ENCODE peak calls at places on chromosomes 11 and 22, in five cellular contexts. R, C, K, M and Y are unnamed samples.

GRCh38 chr11:68440254-68440653 is 20.3 kb upstream of the PPP6R3 start:
- DNase-seq in R (no peak), C (no peak), K (no peak), M (no peak), Y (no peak)

GRCh38 chr11:15157738-15158137 is 43.0 kb downstream of the INSC start:
- DNase-seq in R (no peak), C (peak; percentile 6), K (no peak), M (no peak), Y (no peak)

GRCh38 chr11:122711831-122712378 is 56.4 kb downstream of the UBASH3B start:
- DNase-seq in R (no peak), C (peak; percentile 33), K (no peak), M (no peak), Y (no peak)

GRCh38 chr11:2151500-2152257 is 9.3 kb downstream of the INS start:
- DNase-seq in R (peak; percentile 98), C (peak; percentile 81), K (peak; percentile 75), M (peak; percentile 76), Y (peak; percentile 90)

GRCh38 chr11:110752890-110753289 is 40.7 kb upstream of the ARHGAP20 start:
- DNase-seq in R (no peak), C (no peak), K (no peak), M (no peak), Y (no peak)

GRCh38 chr11:83694191-83694905 is 408.2 kb upstream of the CCDC90B start:
- DNase-seq in R (no peak), C (no peak), K (no peak), M (no peak), Y (no peak)

GRCh38 chr11:27028653-27029052 is 12.0 kb upstream of the BBOX1 start:
- DNase-seq in R (no peak), C (no peak), K (no peak), M (no peak), Y (no peak)

GRCh38 chr22:24285245-24285644 is 14.6 kb downstream of the SPECC1L start:
- DNase-seq in R (no peak), C (no peak), K (no peak), M (no peak), Y (no peak)

GRCh38 chr11:64456509-64457320 is 97.8 kb downstream of the RPS6KA4 start:
- DNase-seq in R (no peak), C (no peak), K (no peak), M (no peak), Y (no peak)

GRCh38 chr22:49690454-49690853 is 137.2 kb downstream of the BRD1 start:
- DNase-seq in R (no peak), C (no peak), K (no peak), M (no peak), Y (no peak)

GRCh38 chr11:91104237-91104636 is 881.4 kb upstream of the CHORDC1 start:
- DNase-seq in R (no peak), C (peak; percentile 75), K (no peak), M (no peak), Y (no peak)

GRCh38 chr11:115159122-115159665 is 345.0 kb downstream of the CADM1 start:
- DNase-seq in R (no peak), C (no peak), K (no peak), M (no peak), Y (peak; percentile 25)

GRCh38 chr11:20059587-20060021 is 100.7 kb downstream of the DBX1 start:
- DNase-seq in R (no peak), C (no peak), K (no peak), M (no peak), Y (no peak)

GRCh38 chr22:31970490-31971444 is 26.4 kb downstream of the YWHAH start:
- DNase-seq in R (peak; percentile 90), C (peak; percentile 66), K (peak; percentile 77), M (peak; percentile 84), Y (peak; percentile 94)

GRCh38 chr11:114880458-114880857 is 202.1 kb downstream of the NXPE2 start:
- DNase-seq in R (no peak), C (no peak), K (no peak), M (no peak), Y (no peak)

GRCh38 chr22:17373839-17374238 is 4.6 kb downstream of the CECR2 start:
- DNase-seq in R (no peak), C (no peak), K (no peak), M (no peak), Y (no peak)

GRCh38 chr22:32324505-32325415 is 32.9 kb upstream of the RFPL3 start:
- DNase-seq in R (no peak), C (no peak), K (no peak), M (no peak), Y (no peak)

GRCh38 chr11:134519788-134520187 is 107.7 kb upstream of the B3GAT1 start:
- DNase-seq in R (no peak), C (no peak), K (no peak), M (no peak), Y (no peak)